ENCODE peak calls at places on chromosomes 1 and 21, in ten cellular contexts. G is naive thymus-derived CD4-positive, alpha-beta T cell; V is breast epithelium; U is A549; H is HepG2; C is right cardiac atrium; T is stomach; A is suprapubic skin; L is tibial nerve; N is heart right ventricle. R is an unnamed sample.

GRCh38 chr21:42309753-42310213 is 5.4 kb downstream of the TFF3 start:
- DNase-seq in N (peak), G (peak), L (peak), U (peak), A (no peak), H (no peak), T (peak), V (no peak), C (peak), R (peak)

GRCh38 chr21:16554522-16554921 is 824.7 kb downstream of the USP25 start:
- DNase-seq in N (peak), T (no peak), G (no peak), V (no peak), L (no peak), U (no peak), H (no peak), A (no peak), C (peak), R (no peak)

GRCh38 chr1:235087906-235088305 is 40.7 kb downstream of the TOMM20 start:
- DNase-seq in A (no peak), U (no peak), V (no peak), G (no peak), N (no peak), H (no peak), L (no peak), C (peak), T (no peak), R (no peak)

GRCh38 chr1:10833630-10834557 is 37.4 kb upstream of the CASZ1 start:
- DNase-seq in T (no peak), H (no peak), V (no peak), A (no peak), U (peak), G (no peak), C (no peak), L (no peak), N (no peak), R (no peak)

GRCh38 chr1:47189844-47190562 is at the start of gene PDZK1IP1:
- DNase-seq in L (peak), H (no peak), N (peak), C (peak), V (peak), A (peak), T (peak), U (peak), G (no peak), R (no peak)

GRCh38 chr1:180918519-180918918 is 5.8 kb downstream of the KIAA1614 start:
- DNase-seq in V (no peak), H (no peak), C (peak), U (no peak), G (no peak), T (no peak), L (no peak), A (no peak), N (no peak), R (no peak)

GRCh38 chr1:145784409-145784808 is 39.5 kb downstream of the RNF115 start:
- DNase-seq in L (no peak), C (no peak), G (no peak), T (no peak), V (no peak), H (no peak), U (no peak), A (no peak), N (no peak), R (no peak)

GRCh38 chr1:88892146-88892877 is 945 bp upstream of the GTF2B start:
- DNase-seq in V (no peak), G (peak), N (no peak), U (peak), L (no peak), T (no peak), A (no peak), H (peak), C (no peak), R (peak)

GRCh38 chr1:179121159-179121938 is 39.5 kb downstream of the TOR3A start:
- DNase-seq in C (no peak), T (no peak), N (no peak), U (peak), V (no peak), L (peak), A (no peak), G (peak), H (peak), R (peak)

GRCh38 chr1:29365906-29366670 is 129.8 kb downstream of the PTPRU start:
- DNase-seq in L (no peak), H (no peak), N (no peak), T (no peak), V (no peak), C (no peak), U (no peak), G (no peak), A (no peak), R (no peak)

GRCh38 chr1:194062962-194063361 is 876.5 kb upstream of the B3GALT2 start:
- DNase-seq in L (no peak), V (no peak), G (no peak), A (no peak), H (no peak), T (no peak), C (no peak), N (no peak), U (no peak), R (no peak)

GRCh38 chr1:236948996-236949395 is 55.2 kb downstream of the MT1HL1 start:
- DNase-seq in H (no peak), C (no peak), T (no peak), N (no peak), U (no peak), G (no peak), A (no peak), L (no peak), V (no peak), R (no peak)

GRCh38 chr1:167687919-167688519 is 33.8 kb upstream of the MPZL1 start:
- DNase-seq in V (peak), T (peak), N (no peak), L (peak), U (peak), H (peak), G (peak), C (peak), A (peak), R (peak)

GRCh38 chr1:152654110-152654509 is 9.1 kb upstream of the LCE2D start:
- DNase-seq in G (no peak), V (no peak), L (peak), H (peak), C (no peak), T (peak), N (no peak), A (no peak), U (peak), R (peak)

GRCh38 chr21:35697321-35697808 is 363.0 kb downstream of the SETD4 start:
- DNase-seq in L (peak), N (peak), A (peak), H (no peak), V (peak), G (peak), C (peak), T (peak), U (no peak), R (no peak)

GRCh38 chr1:228984107-228984506 is 248.8 kb downstream of the RHOU start:
- DNase-seq in N (no peak), A (peak), T (no peak), V (no peak), H (no peak), C (no peak), L (no peak), U (no peak), G (no peak), R (no peak)

GRCh38 chr1:150156868-150157603 is 7.3 kb downstream of the PLEKHO1 start:
- DNase-seq in H (no peak), L (no peak), U (no peak), G (no peak), T (no peak), A (no peak), V (no peak), N (no peak), C (no peak), R (no peak)

GRCh38 chr1:206728588-206728987 is 42.0 kb upstream of the IL19 start:
- DNase-seq in A (no peak), V (no peak), L (no peak), H (no peak), C (no peak), N (no peak), G (no peak), U (no peak), T (peak), R (no peak)

GRCh38 chr1:47887060-47887851 is 109.9 kb downstream of the TRABD2B start:
- DNase-seq in A (no peak), V (no peak), L (no peak), T (no peak), U (no peak), H (no peak), C (no peak), N (no peak), G (no peak), R (no peak)

GRCh38 chr1:12177999-12178441 is 11.2 kb downstream of the TNFRSF1B start:
- DNase-seq in V (no peak), N (peak), A (peak), U (no peak), L (peak), T (peak), C (peak), G (peak), H (no peak), R (peak)

GRCh38 chr1:226082959-226083302 is 20.4 kb downstream of the H3-3A start:
- DNase-seq in U (peak), G (no peak), N (peak), C (peak), V (peak), A (peak), T (peak), H (no peak), L (peak), R (no peak)

GRCh38 chr1:10932088-10932487 is 80.4 kb upstream of the TARDBP start:
- DNase-seq in U (no peak), T (no peak), N (no peak), A (no peak), C (no peak), L (no peak), H (no peak), G (peak), V (no peak), R (peak)

GRCh38 chr1:74822851-74823443 is 90.0 kb downstream of the TYW3 start:
- DNase-seq in N (no peak), G (no peak), H (no peak), L (no peak), T (no peak), U (no peak), C (no peak), A (no peak), V (no peak), R (no peak)

GRCh38 chr1:211375949-211376348 is 49.3 kb downstream of the TRAF5 start:
- DNase-seq in L (no peak), A (no peak), V (no peak), N (no peak), H (no peak), U (no peak), G (no peak), C (no peak), T (no peak), R (no peak)

GRCh38 chr1:211378844-211379243 is 52.2 kb downstream of the TRAF5 start:
- DNase-seq in C (no peak), N (no peak), A (no peak), U (no peak), V (no peak), H (no peak), L (no peak), T (no peak), G (no peak), R (no peak)

GRCh38 chr1:211376807-211377206 is 50.2 kb downstream of the TRAF5 start:
- DNase-seq in N (no peak), V (no peak), C (no peak), H (no peak), L (no peak), G (no peak), T (no peak), U (no peak), A (no peak), R (no peak)

GRCh38 chr1:211379446-211379845 is 52.8 kb downstream of the TRAF5 start:
- DNase-seq in T (no peak), C (no peak), G (no peak), N (no peak), H (no peak), U (no peak), L (no peak), A (no peak), V (no peak), R (no peak)

DNA sequence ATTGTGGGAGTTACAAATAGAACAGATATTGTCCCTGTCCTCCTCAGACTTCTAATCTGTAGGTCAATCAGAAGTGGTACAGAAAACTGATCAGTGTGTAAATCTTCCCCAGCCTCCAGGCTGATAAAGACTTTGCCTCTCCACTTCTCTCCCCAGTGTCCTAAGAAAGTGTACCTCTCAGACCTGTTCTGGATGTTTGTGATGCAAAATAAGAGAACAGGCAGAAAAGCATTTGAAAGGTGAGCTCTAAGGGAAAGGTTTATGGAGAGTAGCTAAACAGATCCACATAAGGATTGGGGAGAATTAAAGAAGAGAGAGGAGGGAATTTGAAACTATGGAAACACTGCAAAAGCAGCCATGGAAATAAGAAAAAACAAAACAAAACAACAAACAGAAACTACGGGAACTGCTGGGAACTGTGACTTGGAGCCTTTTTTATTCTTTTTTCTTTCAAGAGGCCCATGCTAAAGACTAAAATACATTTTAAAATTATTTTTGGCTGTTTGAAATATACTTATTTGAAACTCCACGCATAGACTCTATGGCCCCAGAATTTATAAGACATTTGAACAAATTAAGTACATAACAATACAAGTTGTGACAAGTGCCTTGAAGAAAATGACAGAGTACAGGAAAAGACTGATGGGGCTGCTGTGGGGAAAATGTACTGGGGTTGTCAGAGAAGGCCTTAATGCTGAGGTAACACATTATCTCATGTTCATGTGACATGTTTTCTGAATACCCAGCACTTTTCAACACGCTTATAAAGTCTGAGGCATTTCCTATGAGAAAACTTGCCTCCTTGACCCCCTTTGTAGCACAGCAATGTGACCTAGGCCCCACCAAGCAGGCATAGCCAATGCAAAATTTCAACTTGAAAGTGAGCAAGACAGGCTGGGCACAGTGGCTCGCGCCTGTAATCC is 51.2 kb downstream of the TRAF5 start:
- DNase-seq in L (no peak), H (no peak), N (no peak), T (no peak), C (no peak), U (no peak), G (no peak), A (no peak), V (no peak), R (no peak)
- H3K4me3 ChIP-seq in L (no peak), H (no peak), N (no peak), T (no peak), C (no peak), U (no peak), G (no peak), A (no peak), V (no peak), R (no peak)

GRCh38 chr1:231487910-231488309 is 40.6 kb upstream of the TSNAX start:
- DNase-seq in L (no peak), H (no peak), V (no peak), G (no peak), C (no peak), T (no peak), U (no peak), N (no peak), A (no peak), R (no peak)
- H3K27ac ChIP-seq in L (no peak), H (no peak), V (no peak), G (no peak), C (no peak), T (no peak), U (no peak), N (no peak), A (no peak), R (no peak)

GRCh38 chr1:25548601-25549000 is 5.2 kb downstream of the LDLRAP1 start:
- DNase-seq in H (no peak), U (no peak), C (no peak), N (no peak), V (no peak), T (no peak), L (no peak), G (no peak), A (no peak), R (no peak)

GRCh38 chr1:25546193-25546592 is 2.8 kb downstream of the LDLRAP1 start:
- DNase-seq in T (no peak), L (no peak), C (no peak), G (no peak), N (no peak), U (no peak), H (no peak), A (no peak), V (no peak), R (no peak)

GRCh38 chr1:25550155-25550506 is 6.7 kb downstream of the LDLRAP1 start:
- DNase-seq in T (no peak), L (no peak), V (no peak), N (no peak), C (no peak), A (no peak), H (no peak), U (no peak), G (no peak), R (no peak)

GRCh38 chr1:25550683-25551310 is 7.4 kb downstream of the LDLRAP1 start:
- DNase-seq in U (no peak), A (no peak), G (no peak), N (no peak), C (peak), L (no peak), V (no peak), T (no peak), H (peak), R (no peak)

DNA sequence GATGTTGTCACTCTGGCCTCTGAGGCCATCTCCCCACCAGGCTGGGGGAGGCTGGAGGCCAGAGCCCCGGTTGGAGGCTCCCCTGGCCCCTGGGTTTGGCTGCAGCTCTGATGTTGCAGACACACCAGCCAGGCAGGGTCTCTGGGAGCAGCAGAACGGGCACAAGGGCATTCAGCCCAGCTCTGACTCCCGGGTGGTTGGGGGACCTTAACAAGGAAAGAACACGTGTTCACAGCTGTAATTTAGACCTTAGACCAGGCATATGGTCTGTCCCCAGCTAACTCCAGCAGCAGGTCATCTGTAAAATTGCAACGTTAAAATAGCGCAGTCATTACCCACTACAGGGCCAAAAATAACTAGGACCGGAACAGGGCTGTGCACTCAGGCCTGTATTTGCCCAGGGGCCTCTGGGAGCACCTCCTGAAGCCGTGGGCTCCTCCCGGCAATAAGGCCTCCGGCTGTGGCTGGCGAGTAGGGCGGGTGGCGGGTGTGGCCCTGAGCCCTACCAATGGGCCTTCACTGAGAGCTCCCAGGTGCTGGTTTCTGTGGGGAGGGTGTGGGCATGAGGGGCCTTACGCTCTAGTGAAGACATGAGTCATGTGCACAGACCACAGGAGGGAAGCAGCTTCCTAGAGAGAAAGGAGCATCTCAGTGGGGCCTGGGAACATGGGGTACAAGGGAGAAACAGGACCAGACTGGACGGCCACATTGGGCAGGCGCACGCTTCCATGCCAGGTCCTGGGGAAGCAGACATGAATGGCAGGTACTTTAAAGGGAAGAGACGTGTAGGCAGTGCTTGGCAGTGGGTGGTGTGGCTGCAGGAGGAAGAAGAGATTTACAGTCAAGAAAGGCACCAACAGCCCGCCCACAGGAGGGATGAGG is 6.1 kb downstream of the LDLRAP1 start:
- DNase-seq in V (no peak), A (no peak), T (peak), N (peak), U (no peak), L (no peak), H (peak), C (peak), G (peak), R (peak)
- H3K4me3 ChIP-seq in V (no peak), A (no peak), T (no peak), N (no peak), U (no peak), L (no peak), H (no peak), C (no peak), G (peak), R (peak)

GRCh38 chr1:112939810-112940209 is 16.2 kb downstream of the SLC16A1 start:
- DNase-seq in C (no peak), T (no peak), H (no peak), G (no peak), A (no peak), V (no peak), U (no peak), N (no peak), L (no peak), R (no peak)

GRCh38 chr1:112937070-112937469 is 18.9 kb downstream of the SLC16A1 start:
- DNase-seq in N (no peak), G (no peak), U (no peak), L (no peak), H (no peak), T (no peak), A (no peak), V (no peak), C (no peak), R (no peak)

GRCh38 chr1:112937495-112937894 is 18.5 kb downstream of the SLC16A1 start:
- DNase-seq in G (no peak), C (no peak), T (no peak), A (no peak), N (no peak), V (no peak), U (no peak), H (no peak), L (no peak), R (no peak)

GRCh38 chr1:112935474-112936289 is 20.3 kb downstream of the SLC16A1 start:
- DNase-seq in L (no peak), T (no peak), V (no peak), A (no peak), U (peak), G (no peak), H (no peak), N (no peak), C (no peak), R (no peak)

GRCh38 chr1:112938188-112938587 is 17.8 kb downstream of the SLC16A1 start:
- DNase-seq in U (no peak), C (no peak), A (no peak), T (no peak), N (no peak), G (no peak), V (no peak), H (no peak), L (no peak), R (no peak)
- H3K27ac ChIP-seq in U (peak), C (no peak), A (no peak), T (peak), N (no peak), G (no peak), V (no peak), H (no peak), L (no peak), R (peak)

GRCh38 chr21:45589686-45590245 is 47.5 kb upstream of the SLC19A1 start:
- DNase-seq in G (no peak), H (no peak), U (no peak), T (peak), L (no peak), N (no peak), A (peak), V (no peak), C (peak), R (no peak)
- H3K4me3 ChIP-seq in G (peak), H (no peak), U (no peak), T (peak), L (peak), N (peak), A (peak), V (peak), C (peak), R (no peak)

R was measured in CD8-positive, alpha-beta memory T cell.